ENCODE peak calls at places on chromosomes 3 and 15, in six cellular contexts. W is AG04449, J is Peyer's patch, X is M059J, P is stromal cell of bone marrow, M is nucleus accumbens. N is an unnamed sample.

GRCh38 chr3:151197981-151198767 is 4.8 kb downstream of the GPR171 start:
- DNase-seq in W (no peak), J (no peak), X (no peak), P (no peak), M (no peak), N (no peak)

GRCh38 chr3:190581041-190581501 is 67.2 kb downstream of the IL1RAP start:
- DNase-seq in W (no peak), J (no peak), X (peak), P (peak), M (no peak), N (no peak)

GRCh38 chr3:57060089-57060829 is at the start of gene SPATA12:
- DNase-seq in W (peak), J (peak), X (peak), P (peak), M (peak), N (peak)

GRCh38 chr15:85927936-85928537 is 133.3 kb upstream of the KLHL25 start:
- DNase-seq in W (no peak), J (no peak), X (no peak), P (no peak), M (no peak), N (no peak)

GRCh38 chr15:74203914-74204431 is 1.4 kb upstream of the STRA6 start:
- DNase-seq in W (no peak), J (no peak), X (peak), P (peak), M (no peak), N (no peak)

GRCh38 chr3:10223676-10224639 is 24.3 kb upstream of the TATDN2 start:
- DNase-seq in W (no peak), J (peak), X (peak), P (no peak), M (no peak), N (no peak)

GRCh38 chr3:150936693-150937092 is 31.5 kb upstream of the MINDY4B start:
- DNase-seq in W (no peak), J (no peak), X (no peak), P (no peak), M (no peak), N (no peak)

GRCh38 chr15:31280037-31280830 is 46.4 kb upstream of the KLF13 start:
- DNase-seq in W (no peak), J (peak), X (no peak), P (no peak), M (peak), N (peak)

GRCh38 chr3:98778383-98778782 is 15.2 kb downstream of the ST3GAL6 start:
- DNase-seq in W (no peak), J (no peak), X (peak), P (no peak), M (no peak), N (no peak)

GRCh38 chr3:148902173-148902791 is 37.2 kb downstream of the CPA3 start:
- DNase-seq in W (peak), J (no peak), X (peak), P (peak), M (no peak), N (no peak)

GRCh38 chr15:76968310-76968709 is 26.6 kb upstream of the PSTPIP1 start:
- DNase-seq in W (no peak), J (no peak), X (peak), P (no peak), M (no peak), N (no peak)

GRCh38 chr15:66566963-66567531 is 1.2 kb upstream of the LCTL start:
- DNase-seq in W (no peak), J (peak), X (peak), P (peak), M (no peak), N (peak)

GRCh38 chr15:44956388-44956787 is at the start of gene TERB2:
- DNase-seq in W (no peak), J (no peak), X (no peak), P (no peak), M (no peak), N (no peak)

GRCh38 chr3:36319683-36320082 is 60.6 kb upstream of the STAC start:
- DNase-seq in W (no peak), J (no peak), X (no peak), P (no peak), M (no peak), N (no peak)

GRCh38 chr15:59298255-59298856 is 74.3 kb downstream of the MYO1E start:
- DNase-seq in W (no peak), J (no peak), X (peak), P (no peak), M (no peak), N (no peak)

GRCh38 chr3:72010044-72010443 is 225.1 kb upstream of the PROK2 start:
- DNase-seq in W (no peak), J (no peak), X (no peak), P (peak), M (peak), N (no peak)

GRCh38 chr15:64740361-64741170 is 34.8 kb downstream of the RBPMS2 start:
- DNase-seq in W (peak), J (peak), X (peak), P (no peak), M (no peak), N (no peak)

GRCh38 chr15:68821898-68822380 is 1.2 kb upstream of the ANP32A start:
- DNase-seq in W (no peak), J (no peak), X (peak), P (no peak), M (no peak), N (no peak)

GRCh38 chr3:31305324-31305723 is 227.4 kb upstream of the STT3B start:
- DNase-seq in W (no peak), J (no peak), X (no peak), P (no peak), M (no peak), N (no peak)

GRCh38 chr3:138949445-138950005 is 2.5 kb downstream of the FOXL2NB start:
- DNase-seq in W (no peak), J (no peak), X (no peak), P (no peak), M (no peak), N (no peak)

GRCh38 chr3:113897373-113897777 is 50.4 kb upstream of the ZDHHC23 start:
- DNase-seq in W (no peak), J (no peak), X (no peak), P (no peak), M (no peak), N (no peak)

GRCh38 chr3:159856496-159857098 is 132.0 kb upstream of the IL12A start:
- DNase-seq in W (no peak), J (no peak), X (no peak), P (no peak), M (no peak), N (no peak)

GRCh38 chr15:63038926-63039673 is 3.4 kb upstream of the TPM1 start:
- DNase-seq in W (peak), J (no peak), X (peak), P (no peak), M (no peak), N (no peak)

GRCh38 chr3:126760541-126760940 is 56.5 kb downstream of the CHCHD6 start:
- DNase-seq in W (no peak), J (no peak), X (no peak), P (no peak), M (no peak), N (no peak)

GRCh38 chr3:146465713-146466465 is 3.5 kb downstream of the PLSCR2 start:
- DNase-seq in W (no peak), J (no peak), X (peak), P (no peak), M (no peak), N (no peak)

GRCh38 chr15:35738370-35738769 is 192.4 kb upstream of the DPH6 start:
- DNase-seq in W (no peak), J (no peak), X (peak), P (no peak), M (no peak), N (no peak)

GRCh38 chr3:377158-377561 is 180.6 kb downstream of the CHL1 start:
- DNase-seq in W (no peak), J (no peak), X (peak), P (no peak), M (no peak), N (no peak)

GRCh38 chr15:92074646-92075045 is 221.1 kb downstream of the SLCO3A1 start:
- DNase-seq in W (no peak), J (peak), X (peak), P (peak), M (no peak), N (no peak)

GRCh38 chr3:170033489-170033888 is 4.3 kb upstream of the GPR160 start:
- DNase-seq in W (no peak), J (peak), X (no peak), P (no peak), M (no peak), N (no peak)

GRCh38 chr15:40449275-40449674 is 8.5 kb downstream of the BAHD1 start:
- DNase-seq in W (no peak), J (no peak), X (peak), P (no peak), M (no peak), N (no peak)

GRCh38 chr15:47384316-47384715 is 333.0 kb upstream of the SEMA6D start:
- DNase-seq in W (peak), J (no peak), X (peak), P (peak), M (no peak), N (no peak)

GRCh38 chr3:187340572-187340971 is 27.6 kb upstream of the RTP4 start:
- DNase-seq in W (no peak), J (no peak), X (no peak), P (no peak), M (no peak), N (no peak)

GRCh38 chr3:109224333-109224732 is 87.8 kb downstream of the C3orf85 start:
- DNase-seq in W (no peak), J (peak), X (peak), P (no peak), M (no peak), N (no peak)

GRCh38 chr15:66886686-66887273 is 178.6 kb upstream of the SMAD3 start:
- DNase-seq in W (no peak), J (peak), X (no peak), P (no peak), M (no peak), N (peak)

N was measured in mesenteric fat pad.